ENCODE peak calls at places on chromosomes 12 and 14, in four cellular contexts. D, A, L and P are unnamed samples.

GRCh38 chr12:51307655-51308593 is 16.1 kb downstream of the BIN2 start:
- DNase-seq in D (no peak), A (no peak), L (peak), P (peak)

GRCh38 chr12:113030875-113031525 is 25.5 kb upstream of the DTX1 start:
- DNase-seq in D (peak), A (no peak), L (peak), P (peak)

GRCh38 chr12:125061229-125061628 is 4.0 kb upstream of the AACS start:
- DNase-seq in A (no peak), L (no peak), D (no peak), P (no peak)

GRCh38 chr12:38390968-38391367 is 74.4 kb downstream of the ALG10B start:
- DNase-seq in L (no peak), A (no peak), D (no peak), P (no peak)

GRCh38 chr14:103329421-103330347 is 4.4 kb upstream of the EIF5 start:
- DNase-seq in A (peak), L (peak), D (no peak), P (peak)

GRCh38 chr12:31896514-31897039 is 62.6 kb upstream of the RESF1 start:
- DNase-seq in D (peak), A (no peak), L (peak), P (peak)

GRCh38 chr12:107884769-107885694 is 110.5 kb downstream of the ASCL4 start:
- DNase-seq in L (peak), D (peak), A (no peak), P (peak)

GRCh38 chr12:15837141-15837781 is 44.9 kb upstream of the STRAP start:
- DNase-seq in D (no peak), A (no peak), L (peak), P (peak)